ENCODE peak calls at places on chromosome X, in four cellular contexts. K, O, Y and B are unnamed samples.

GRCh38 chrX:23592741-23593140 is 74.6 kb upstream of the PRDX4 start:
- DNase-seq in K (no peak), Y (no peak), O (no peak), B (no peak)

GRCh38 chrX:15334561-15334960 is 762 bp downstream of the PIGA start:
- DNase-seq in Y (peak; percentile 80), K (peak; percentile 26), O (no peak), B (no peak)

GRCh38 chrX:11745881-11746280 is 12.2 kb upstream of the MSL3 start:
- DNase-seq in K (no peak), O (no peak), Y (no peak), B (no peak)

GRCh38 chrX:148500428-148501120 is at the start of gene AFF2:
- DNase-seq in K (peak; percentile 32), O (no peak), Y (no peak), B (peak; percentile 66)

GRCh38 chrX:108439434-108439883 is at the start of gene COL4A5:
- DNase-seq in O (no peak), K (no peak), Y (peak; percentile 79), B (peak; percentile 16)

GRCh38 chrX:86322913-86323312 is 174.7 kb downstream of the DACH2 start:
- DNase-seq in K (no peak), Y (no peak), O (no peak), B (no peak)

GRCh38 chrX:39667191-39667590 is 430.6 kb downstream of the BCOR start:
- DNase-seq in Y (no peak), O (no peak), K (no peak), B (no peak)

GRCh38 chrX:99077099-99077498 is 1333.0 kb downstream of the PCDH19 start:
- DNase-seq in O (no peak), Y (no peak), K (no peak), B (no peak)

GRCh38 chrX:120365320-120365719 is 3.4 kb downstream of the ATP1B4 start:
- DNase-seq in K (peak; percentile 11), Y (no peak), O (no peak), B (peak; percentile 58)

GRCh38 chrX:311156-312129 is 7.2 kb downstream of the GTPBP6 start:
- DNase-seq in K (no peak), O (no peak), Y (no peak), B (no peak)

GRCh38 chrX:131393426-131393825 is 104.3 kb upstream of the IGSF1 start:
- DNase-seq in K (no peak), Y (no peak), O (no peak), B (no peak)

GRCh38 chrX:42714981-42715688 is 62.8 kb downstream of the PPP1R2C start:
- DNase-seq in O (no peak), K (no peak), Y (no peak), B (peak; percentile 67)

GRCh38 chrX:8731579-8732395 is at the start of gene ANOS1:
- DNase-seq in O (no peak), K (no peak), Y (no peak), B (peak; percentile 64)

GRCh38 chrX:72003811-72004750 is 93.4 kb downstream of the NHSL2 start:
- DNase-seq in Y (no peak), O (peak; percentile 29), K (no peak), B (peak; percentile 19)
- TF ChIP-seq CTCF in Y (no peak), O (peak; percentile 30), K (no peak), B (no peak)

DNA sequence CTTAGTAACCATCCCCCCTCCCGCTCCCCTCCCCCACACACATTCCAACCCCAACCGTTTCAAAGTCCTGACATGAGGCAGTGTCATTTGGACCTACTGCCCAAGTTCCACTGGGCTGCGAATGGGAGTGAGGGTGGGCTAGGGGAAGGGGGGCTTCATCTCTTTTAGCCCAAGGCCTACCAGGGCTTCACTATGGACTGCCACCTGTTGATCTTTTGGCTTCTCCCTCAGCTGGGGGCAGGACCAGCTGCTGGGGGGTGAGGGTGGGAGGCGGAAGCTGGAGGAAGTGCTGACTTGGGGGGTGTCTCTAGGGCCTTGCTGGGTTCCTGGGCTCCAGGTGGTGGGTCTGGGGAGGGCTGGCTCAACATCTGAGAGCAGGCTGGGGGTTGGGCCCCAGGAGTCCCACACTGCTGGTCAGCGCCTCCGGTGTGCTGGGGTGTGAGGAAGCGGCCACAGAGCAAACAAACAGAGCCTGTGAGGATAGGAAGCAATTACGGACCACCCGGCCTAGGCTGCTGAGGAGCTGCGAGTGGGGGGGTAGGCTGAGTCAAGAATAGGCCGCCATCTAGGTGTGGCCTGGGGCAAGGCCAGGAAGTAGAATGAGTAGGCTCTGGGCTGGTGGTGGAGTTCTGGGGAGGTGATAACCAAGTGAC is 85.6 kb downstream of the EFNB1 start:
- DNase-seq in K (no peak), Y (no peak), O (no peak), B (no peak)
- TF ChIP-seq CTCF in K (no peak), Y (no peak), O (no peak), B (no peak)

DNA sequence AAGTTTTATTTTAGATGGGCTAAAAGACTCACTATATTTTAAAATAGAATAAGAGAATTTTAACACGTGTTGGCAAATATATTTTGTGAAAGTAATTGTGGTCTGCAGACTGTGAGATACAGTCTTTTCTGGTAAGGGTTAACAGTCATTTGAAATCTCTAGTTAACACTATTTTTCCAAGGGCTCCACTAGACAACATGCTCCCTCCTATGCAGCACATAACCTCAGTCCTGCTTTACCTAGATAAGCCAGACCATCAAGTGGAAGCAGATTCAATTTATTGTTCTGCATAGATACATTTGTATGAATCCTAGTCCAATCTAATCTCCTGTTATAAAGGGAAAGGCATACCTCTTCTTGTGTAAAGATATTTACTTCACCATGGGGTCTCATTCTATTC is 133.2 kb upstream of the CT83 start:
- DNase-seq in O (no peak), Y (no peak), K (no peak), B (no peak)
- TF ChIP-seq CTCF in O (no peak), Y (no peak), K (no peak), B (no peak)

GRCh38 chrX:114181195-114181594 is 402.7 kb upstream of the HTR2C start:
- DNase-seq in K (no peak), Y (no peak), O (no peak), B (no peak)
- TF ChIP-seq CTCF in K (no peak), Y (no peak), O (no peak), B (no peak)

GRCh38 chrX:57119416-57119815 is 1.9 kb downstream of the SPIN2B start:
- DNase-seq in Y (no peak), O (no peak), K (no peak), B (no peak)

DNA sequence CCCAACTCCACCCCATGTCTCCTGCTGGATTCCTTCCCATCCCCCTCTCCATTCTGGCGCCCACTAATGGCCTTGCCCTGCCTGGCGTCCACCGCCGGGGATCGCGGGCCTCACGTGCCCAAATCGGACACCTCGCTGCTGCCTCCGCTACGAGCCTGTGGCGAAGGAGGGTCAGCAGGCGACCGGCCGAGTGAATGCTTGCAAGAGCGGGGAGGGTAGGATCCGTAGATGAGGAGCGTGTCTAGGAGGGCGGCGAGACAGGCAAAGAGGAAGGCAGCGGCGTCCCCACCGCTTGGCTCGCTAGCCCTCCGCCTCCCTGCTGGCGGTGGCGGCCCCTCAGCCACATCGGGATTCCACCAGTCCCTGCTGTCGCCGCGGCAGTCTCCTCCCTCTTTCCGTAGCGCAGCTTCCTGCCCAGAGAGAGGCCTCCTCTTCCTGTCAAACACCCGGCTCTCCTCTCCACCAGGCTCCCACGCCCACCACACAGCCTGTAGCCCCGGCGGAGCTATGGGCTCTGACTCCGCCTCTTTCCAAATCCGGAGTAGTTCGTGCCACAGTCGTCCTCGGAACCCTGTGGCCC is at the start of gene SPIN2B:
- DNase-seq in O (peak; percentile 23), Y (peak; percentile 76), K (peak; percentile 84), B (peak; percentile 82)
- TF ChIP-seq CTCF in O (no peak), Y (no peak), K (no peak), B (no peak)

DNA sequence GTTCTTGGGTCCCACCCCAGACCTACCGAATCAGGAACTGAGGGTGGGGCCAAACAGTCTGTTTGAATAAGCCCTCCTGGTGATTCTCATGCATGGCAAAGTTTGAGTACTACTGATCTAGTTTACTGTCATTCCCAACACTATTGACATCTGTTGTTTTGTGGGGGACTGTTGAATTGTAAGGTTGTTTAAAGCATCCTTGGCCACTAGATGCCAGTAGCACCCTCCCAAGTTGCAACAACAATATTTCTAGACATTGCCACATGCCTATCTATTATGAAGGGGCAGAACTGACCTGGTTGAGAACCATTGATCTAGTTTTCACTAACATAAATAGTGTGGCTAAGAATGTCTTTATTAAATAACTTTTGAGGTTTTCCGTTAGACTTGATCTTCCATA is 15.1 kb downstream of the TAF9B start:
- DNase-seq in O (no peak), Y (no peak), K (no peak), B (no peak)
- TF ChIP-seq CTCF in O (peak; percentile 42), Y (peak; percentile 28), K (peak; percentile 30), B (no peak)

DNA sequence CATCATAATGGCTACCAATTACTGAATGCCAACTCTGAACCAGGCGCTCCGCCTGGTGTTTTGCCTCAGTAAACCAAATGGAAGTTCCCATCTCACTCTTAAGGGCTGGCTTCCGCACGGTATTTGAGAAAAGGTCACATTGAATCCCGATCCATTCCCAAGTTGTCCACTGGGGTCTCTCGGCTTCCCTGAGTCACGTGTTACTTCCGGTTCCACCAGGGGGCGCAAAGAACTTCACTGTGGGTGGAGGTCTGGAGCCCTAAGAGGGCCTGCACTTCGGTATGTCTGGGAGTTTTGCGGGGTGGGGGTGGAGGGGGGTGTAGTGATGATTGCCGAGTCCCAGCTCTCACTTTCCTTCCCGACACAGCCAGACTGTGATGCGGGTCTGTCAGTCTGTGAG is 13.4 kb upstream of the NHS start:
- DNase-seq in O (no peak), K (no peak), Y (no peak), B (peak; percentile 49)
- TF ChIP-seq CTCF in O (no peak), K (peak; percentile 36), Y (peak; percentile 37), B (peak; percentile 43)

GRCh38 chrX:110045421-110045820 is 42.5 kb downstream of the TMEM164 start:
- DNase-seq in K (no peak), O (no peak), Y (no peak), B (peak; percentile 24)

GRCh38 chrX:110044531-110045249 is 41.8 kb downstream of the TMEM164 start:
- DNase-seq in O (no peak), K (no peak), Y (no peak), B (no peak)

GRCh38 chrX:110046971-110047370 is 44.1 kb downstream of the TMEM164 start:
- DNase-seq in O (no peak), K (no peak), Y (no peak), B (no peak)

GRCh38 chrX:110049096-110049495 is 46.2 kb downstream of the TMEM164 start:
- DNase-seq in O (no peak), K (no peak), Y (no peak), B (no peak)

DNA sequence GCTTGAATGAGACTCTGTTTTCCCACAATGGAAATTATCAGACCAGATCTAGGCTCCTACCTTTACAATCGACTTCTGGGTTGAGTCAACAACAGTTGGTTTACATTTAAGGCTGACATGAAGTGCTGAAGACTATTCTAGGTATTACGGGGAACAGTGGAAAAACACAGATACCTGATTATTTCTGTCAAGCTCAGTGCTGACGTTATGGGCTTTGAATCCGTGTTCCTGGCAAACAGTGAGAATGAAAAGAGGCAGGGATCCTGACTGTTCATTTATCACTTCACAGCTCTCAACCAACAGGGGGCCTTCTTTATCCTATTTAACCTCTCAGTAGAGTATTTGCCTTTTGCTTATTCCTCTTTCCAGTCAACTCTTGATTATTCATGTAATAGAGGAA is 43.1 kb downstream of the TMEM164 start:
- DNase-seq in K (no peak), Y (no peak), O (no peak), B (no peak)
- TF ChIP-seq CTCF in K (peak; percentile 6), Y (no peak), O (no peak), B (no peak)